ENCODE peak calls at places on chromosomes 11 and 22, in nine cellular contexts. Y, M, D, F, W, B, G, T and N are unnamed samples. For H3K9me3, the result is how much of the 10 kb centered on the place peaks cover.

GRCh38 chr22:40535189-40535512 is 101.4 kb downstream of the MRTFA start:
- DNase-seq in F (no peak), M (no peak), W (no peak), T (no peak), D (no peak), Y (no peak), B (no peak), G (no peak), N (no peak)

GRCh38 chr11:124869856-124870387 is 4.7 kb downstream of the ROBO3 start:
- DNase-seq in G (peak), T (no peak), M (no peak), B (no peak), D (no peak), F (no peak), W (no peak), Y (no peak), N (no peak)

GRCh38 chr11:57815476-57815875 is 53.9 kb downstream of the CTNND1 start:
- DNase-seq in D (no peak), F (no peak), Y (no peak), B (no peak), T (no peak), M (no peak), G (no peak), W (no peak), N (no peak)

GRCh38 chr22:44023404-44024287 is 456 bp upstream of the PARVB start:
- DNase-seq in B (no peak), M (peak), D (peak), W (peak), F (peak), Y (no peak), T (no peak), G (no peak), N (peak)

GRCh38 chr22:41405588-41405987 is 23.8 kb downstream of the TEF start:
- DNase-seq in B (no peak), D (no peak), T (no peak), F (no peak), W (no peak), Y (no peak), G (no peak), M (no peak), N (no peak)

GRCh38 chr11:11036185-11037161 is 178.6 kb upstream of the ZBED5 start:
- DNase-seq in W (peak), M (peak), G (no peak), B (no peak), Y (peak), F (peak), T (no peak), D (no peak), N (peak)

GRCh38 chr11:45662665-45663485 is 2.5 kb downstream of the CHST1 start:
- DNase-seq in Y (no peak), T (peak), G (peak), F (no peak), M (peak), D (no peak), B (peak), W (peak), N (no peak)

GRCh38 chr11:16920559-16920958 is 93.7 kb downstream of the PLEKHA7 start:
- DNase-seq in W (no peak), B (no peak), G (no peak), Y (no peak), T (no peak), M (no peak), D (no peak), F (no peak), N (no peak)

GRCh38 chr11:117205211-117205818 is 6.1 kb downstream of the TAGLN start:
- DNase-seq in D (no peak), G (no peak), Y (no peak), B (no peak), W (no peak), F (no peak), T (no peak), M (no peak), N (no peak)

GRCh38 chr22:46600397-46600796 is 19.8 kb upstream of the GRAMD4 start:
- DNase-seq in W (no peak), G (no peak), D (peak), B (no peak), Y (no peak), M (no peak), T (no peak), F (no peak), N (no peak)

GRCh38 chr11:10500757-10501684 is 40.0 kb downstream of the RNF141 start:
- DNase-seq in F (no peak), G (no peak), T (no peak), M (no peak), W (no peak), Y (no peak), B (no peak), D (no peak), N (no peak)

DNA sequence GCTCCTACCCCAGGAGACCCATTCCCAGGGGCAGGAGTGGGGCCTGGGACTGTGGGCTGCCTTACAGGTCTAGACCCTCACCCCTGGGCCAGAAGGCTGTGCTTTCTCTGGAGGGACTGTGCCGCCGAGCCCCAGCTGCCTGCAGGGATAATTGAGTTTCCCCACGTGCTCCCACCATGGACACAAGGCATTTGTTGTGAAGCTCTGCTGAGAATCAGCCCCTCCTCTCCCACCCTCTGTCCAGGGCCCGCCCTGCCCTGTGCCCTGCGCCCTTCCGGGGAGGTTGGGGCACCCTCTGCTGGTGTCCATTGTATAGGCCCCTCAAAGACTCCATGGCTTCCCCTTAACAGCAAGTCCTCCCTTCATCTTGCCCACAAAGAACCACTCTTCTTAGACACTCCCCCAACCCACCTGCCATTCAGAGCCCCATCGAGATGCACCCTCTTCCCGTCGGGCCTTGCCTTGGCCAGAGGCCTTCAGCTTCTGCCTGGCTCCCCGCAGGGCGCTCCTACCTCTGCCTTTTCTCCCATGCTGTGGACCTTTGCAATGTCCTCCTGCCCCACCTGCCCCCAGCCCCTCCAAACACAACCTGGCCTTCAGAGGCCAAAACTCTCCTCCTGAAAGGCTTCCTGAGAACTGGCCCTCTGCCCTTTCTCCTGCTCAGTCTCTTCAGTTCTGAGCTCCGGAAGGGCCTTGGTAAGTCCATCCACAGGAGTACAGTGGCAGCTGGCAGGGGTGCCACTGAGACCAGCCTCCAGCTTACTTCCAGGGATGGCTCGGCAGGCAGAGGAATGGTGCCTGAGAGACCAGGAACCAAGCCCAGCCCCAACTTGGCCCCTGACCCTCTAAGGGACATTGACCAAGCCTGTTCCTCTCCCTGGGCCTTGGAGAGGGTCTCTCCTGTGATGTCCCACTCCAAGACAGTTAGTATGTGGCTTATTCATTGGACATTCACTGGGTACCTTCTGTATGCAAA is 22.4 kb downstream of the DUSP8 start:
- DNase-seq in T (no peak), F (peak), G (no peak), B (no peak), M (no peak), D (peak), Y (no peak), W (no peak), N (no peak)
- TF ChIP-seq CTCF in T (no peak), F (no peak), G (no peak), B (no peak), M (no peak), D (no peak), Y (no peak), W (no peak), N (no peak)

DNA sequence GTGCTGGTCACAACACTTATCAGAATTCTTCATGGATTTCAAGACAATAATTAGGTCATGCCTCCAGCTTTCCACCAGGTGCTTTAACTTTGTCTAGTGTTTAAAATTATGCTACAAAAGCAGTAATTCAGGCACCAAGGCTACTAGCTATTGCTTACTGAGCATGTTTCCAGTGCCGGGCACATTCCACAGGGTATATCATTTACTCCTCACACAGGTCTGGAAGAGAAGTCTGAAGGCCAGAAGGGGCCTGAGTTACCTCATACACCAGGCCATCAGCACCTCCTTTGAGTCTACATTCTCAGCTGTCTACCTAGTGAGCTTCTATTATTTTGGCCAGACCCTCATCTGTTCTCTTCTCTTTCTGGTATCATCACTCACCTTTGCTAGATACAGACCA is 41.7 kb upstream of the LMO2 start:
- DNase-seq in G (no peak), B (no peak), D (no peak), Y (no peak), T (no peak), F (no peak), M (no peak), W (no peak), N (no peak)
- H3K9me3 ChIP-seq in G (under half), B (under half), D (under half), Y (under half), T (under half), F (under half), M (under half), W (under half), N (under half)

GRCh38 chr11:130582176-130582575 is 133.7 kb downstream of the ADAMTS15 start:
- DNase-seq in Y (no peak), B (no peak), G (no peak), T (no peak), D (no peak), W (no peak), F (no peak), M (no peak), N (no peak)
- H3K27ac ChIP-seq in Y (no peak), B (peak), G (peak), T (no peak), D (no peak), W (peak), F (no peak), M (no peak), N (no peak)

GRCh38 chr11:131664811-131665210 is 294.4 kb downstream of the NTM start:
- DNase-seq in W (no peak), M (no peak), D (no peak), B (no peak), T (no peak), F (no peak), Y (no peak), G (peak), N (no peak)

GRCh38 chr11:131666617-131667016 is 296.2 kb downstream of the NTM start:
- DNase-seq in M (peak), D (no peak), W (peak), G (peak), F (no peak), B (no peak), T (peak), Y (no peak), N (no peak)

GRCh38 chr11:131665344-131665968 is 295.0 kb downstream of the NTM start:
- DNase-seq in T (no peak), M (no peak), B (no peak), W (no peak), F (no peak), G (no peak), D (no peak), Y (no peak), N (no peak)

GRCh38 chr11:131667566-131667965 is 297.2 kb downstream of the NTM start:
- DNase-seq in F (no peak), M (no peak), D (no peak), T (no peak), W (no peak), Y (no peak), G (peak), B (no peak), N (no peak)

DNA sequence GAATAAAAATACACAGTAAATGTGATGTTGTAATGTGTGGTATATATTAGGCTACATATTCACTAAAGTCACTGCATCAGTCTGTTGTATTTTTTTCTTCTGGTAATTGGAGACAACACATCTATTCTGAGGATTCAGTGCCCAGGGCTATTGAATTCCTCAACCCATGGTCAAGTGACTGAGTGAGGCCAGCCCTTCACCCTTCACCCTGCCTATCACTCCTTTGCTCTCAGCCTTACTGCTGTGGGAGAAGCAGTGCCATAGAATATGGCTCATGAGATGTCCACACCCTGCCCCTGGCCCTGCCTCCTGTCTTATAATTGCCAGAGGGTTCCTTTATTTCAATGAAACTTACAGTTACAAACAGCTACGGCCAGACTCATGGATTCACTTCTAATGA is 295.6 kb downstream of the NTM start:
- DNase-seq in B (no peak), T (no peak), D (no peak), F (no peak), W (no peak), M (no peak), G (no peak), Y (no peak), N (no peak)
- TF ChIP-seq CTCF in B (no peak), T (no peak), D (no peak), F (no peak), W (no peak), M (no peak), G (no peak), Y (no peak), N (no peak)

DNA sequence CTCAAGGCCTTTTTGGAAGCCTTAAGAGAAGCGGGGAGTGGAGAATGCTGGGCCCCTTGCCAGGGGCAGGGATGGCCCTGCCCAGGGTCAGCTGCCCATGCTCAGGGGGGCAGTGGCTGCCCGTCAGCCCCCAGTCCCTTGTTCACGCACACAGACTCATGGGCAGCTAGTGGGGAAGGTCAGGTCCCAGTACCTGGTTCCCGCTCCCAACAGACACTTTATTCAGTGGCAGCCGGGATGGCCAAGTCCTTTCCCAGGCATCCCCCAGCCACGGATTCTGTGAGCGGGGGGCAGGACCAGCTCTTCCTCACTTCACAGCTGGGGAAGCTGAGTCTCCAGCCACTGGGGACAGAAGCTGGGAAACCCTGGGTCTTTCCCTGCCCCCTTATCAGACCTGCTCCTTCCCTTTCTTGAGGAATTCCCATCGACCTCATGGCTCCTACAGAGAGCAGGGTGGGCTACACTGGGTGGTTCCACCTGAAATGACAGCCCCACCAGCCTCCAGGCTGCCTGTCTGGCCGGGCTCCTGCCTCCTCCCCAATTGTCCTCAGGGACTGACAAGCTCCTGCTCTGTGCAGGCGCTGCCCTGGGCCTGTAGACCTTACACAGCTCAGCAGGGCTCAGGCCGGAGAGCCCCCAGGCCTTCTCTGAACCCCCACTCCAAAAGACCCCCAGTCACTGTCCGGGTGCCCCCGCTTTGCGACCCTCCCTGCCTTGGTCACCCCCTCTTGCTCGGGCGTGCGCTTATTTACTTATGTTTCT is 61.0 kb upstream of the FGF3 start:
- DNase-seq in F (no peak), T (no peak), W (no peak), G (peak), D (no peak), B (no peak), Y (no peak), M (no peak), N (no peak)
- H3K9me3 ChIP-seq in F (under half), T (under half), W (under half), G (under half), D (under half), B (under half), Y (under half), M (under half), N (under half)

GRCh38 chr11:70112017-70112434 is 33.9 kb downstream of the ANO1 start:
- DNase-seq in G (no peak), M (no peak), B (no peak), Y (no peak), F (no peak), W (no peak), T (no peak), D (peak), N (no peak)
- H3K27ac ChIP-seq in G (peak), M (no peak), B (peak), Y (no peak), F (no peak), W (no peak), T (no peak), D (peak), N (no peak)

GRCh38 chr22:39349506-39349966 is 255 bp upstream of the SYNGR1 start:
- DNase-seq in D (peak), Y (no peak), M (peak), W (no peak), G (no peak), F (no peak), B (no peak), T (no peak), N (peak)
- TF ChIP-seq CTCF in D (no peak), Y (no peak), M (no peak), W (no peak), G (no peak), F (no peak), B (no peak), T (no peak), N (no peak)